ENCODE peak calls at places on chromosomes 1 and 21, in seven cellular contexts. L, J, Z, T, N, X and S are unnamed samples.

GRCh38 chr1:202593845-202594244 is 116.4 kb downstream of the SYT2 start:
- DNase-seq in L (no peak), J (no peak), Z (no peak), T (no peak), N (no peak), X (no peak), S (no peak)

GRCh38 chr1:8155528-8156186 is 129.5 kb upstream of the ERRFI1 start:
- DNase-seq in L (no peak), J (no peak), Z (no peak), T (no peak), N (no peak), X (no peak), S (no peak)

GRCh38 chr1:58104960-58105359 is 441.6 kb downstream of the OMA1 start:
- DNase-seq in L (no peak), J (no peak), Z (no peak), T (no peak), N (no peak), X (no peak), S (no peak)

GRCh38 chr1:172167801-172168596 is 252.5 kb upstream of the C1orf105 start:
- DNase-seq in L (no peak), J (no peak), Z (peak), T (no peak), N (peak), X (peak), S (no peak)

GRCh38 chr1:41610361-41610760 is 125.9 kb upstream of the EDN2 start:
- DNase-seq in L (no peak), J (no peak), Z (no peak), T (no peak), N (no peak), X (no peak), S (no peak)

GRCh38 chr1:34870395-34870794 is 10.8 kb upstream of the SMIM12 start:
- DNase-seq in L (no peak), J (no peak), Z (no peak), T (no peak), N (no peak), X (no peak), S (no peak)

GRCh38 chr1:206575165-206575893 is 36.9 kb downstream of the EIF2D start:
- DNase-seq in L (no peak), J (peak), Z (peak), T (no peak), N (no peak), X (peak), S (peak)

GRCh38 chr1:189563784-189564183 is 913.9 kb downstream of the BRINP3 start:
- DNase-seq in L (no peak), J (no peak), Z (no peak), T (no peak), N (no peak), X (no peak), S (no peak)

GRCh38 chr1:219478811-219479210 is 134.1 kb downstream of the ZC3H11B start:
- DNase-seq in L (no peak), J (no peak), Z (no peak), T (no peak), N (no peak), X (no peak), S (no peak)

GRCh38 chr1:225891229-225891972 is 2.5 kb upstream of the LEFTY1 start:
- DNase-seq in L (no peak), J (no peak), Z (no peak), T (no peak), N (peak), X (no peak), S (no peak)

GRCh38 chr1:185440877-185441276 is 123.8 kb upstream of the IVNS1ABP start:
- DNase-seq in L (no peak), J (no peak), Z (no peak), T (no peak), N (no peak), X (peak), S (no peak)

GRCh38 chr1:87404306-87404705 is 75.6 kb downstream of the LMO4 start:
- DNase-seq in L (no peak), J (no peak), Z (no peak), T (no peak), N (no peak), X (no peak), S (no peak)

GRCh38 chr1:53060580-53060979 is 1.4 kb upstream of the PODN start:
- DNase-seq in L (no peak), J (peak), Z (peak), T (no peak), N (no peak), X (peak), S (no peak)

GRCh38 chr1:117341123-117341522 is 26.1 kb upstream of the MAN1A2 start:
- DNase-seq in L (no peak), J (no peak), Z (no peak), T (no peak), N (no peak), X (no peak), S (no peak)

GRCh38 chr1:67604778-67605177 is 80.2 kb upstream of the GADD45A start:
- DNase-seq in L (no peak), J (no peak), Z (no peak), T (no peak), N (no peak), X (no peak), S (no peak)

GRCh38 chr1:169427081-169427611 is at the start of gene CCDC181:
- DNase-seq in L (peak), J (peak), Z (peak), T (no peak), N (peak), X (peak), S (no peak)

GRCh38 chr21:27572681-27573080 is 605.8 kb upstream of the ADAMTS5 start:
- DNase-seq in L (no peak), J (peak), Z (peak), T (no peak), N (no peak), X (peak), S (no peak)

GRCh38 chr1:242745079-242745478 is 220.6 kb upstream of the PLD5 start:
- DNase-seq in L (no peak), J (no peak), Z (no peak), T (no peak), N (no peak), X (no peak), S (no peak)

GRCh38 chr1:11862890-11863289 is 4.1 kb upstream of the NPPB start:
- DNase-seq in L (no peak), J (no peak), Z (peak), T (no peak), N (no peak), X (no peak), S (no peak)

GRCh38 chr1:192489748-192490147 is 85.8 kb upstream of the RGS1 start:
- DNase-seq in L (no peak), J (peak), Z (peak), T (no peak), N (peak), X (peak), S (peak)

GRCh38 chr1:44505210-44505993 is 100.3 kb downstream of the RNF220 start:
- DNase-seq in L (no peak), J (no peak), Z (no peak), T (no peak), N (peak), X (no peak), S (no peak)

GRCh38 chr1:219031821-219032220 is 141.9 kb upstream of the LYPLAL1 start:
- DNase-seq in L (no peak), J (no peak), Z (peak), T (no peak), N (no peak), X (no peak), S (no peak)

GRCh38 chr1:240242601-240243144 is 151.0 kb downstream of the FMN2 start:
- DNase-seq in L (no peak), J (peak), Z (peak), T (no peak), N (no peak), X (peak), S (no peak)

GRCh38 chr1:207282049-207282448 is 39.4 kb upstream of the CD55 start:
- DNase-seq in L (no peak), J (no peak), Z (no peak), T (no peak), N (no peak), X (no peak), S (no peak)

GRCh38 chr1:25586181-25586588 is 30.4 kb upstream of the MAN1C1 start:
- DNase-seq in L (no peak), J (no peak), Z (no peak), T (no peak), N (no peak), X (no peak), S (no peak)

GRCh38 chr1:238257018-238257417 is 366.3 kb upstream of the ZP4 start:
- DNase-seq in L (no peak), J (no peak), Z (no peak), T (no peak), N (no peak), X (no peak), S (no peak)

GRCh38 chr21:37364722-37365121 is 1.9 kb upstream of the DYRK1A start:
- DNase-seq in L (no peak), J (no peak), Z (no peak), T (no peak), N (no peak), X (no peak), S (no peak)

GRCh38 chr1:164524810-164525209 is 34.2 kb upstream of the PBX1 start:
- DNase-seq in L (no peak), J (no peak), Z (no peak), T (no peak), N (no peak), X (no peak), S (no peak)

GRCh38 chr1:45752014-45752413 is 1.6 kb upstream of the IPP start:
- DNase-seq in L (no peak), J (no peak), Z (no peak), T (no peak), N (no peak), X (no peak), S (no peak)

GRCh38 chr1:232174306-232174705 is 455.6 kb downstream of the SIPA1L2 start:
- DNase-seq in L (no peak), J (no peak), Z (no peak), T (no peak), N (no peak), X (no peak), S (no peak)

GRCh38 chr1:212241445-212242287 is 43.5 kb upstream of the PPP2R5A start:
- DNase-seq in L (no peak), J (no peak), Z (no peak), T (no peak), N (no peak), X (no peak), S (no peak)

GRCh38 chr1:145897969-145898368 is 11.9 kb downstream of the ITGA10 start:
- DNase-seq in L (no peak), J (no peak), Z (no peak), T (no peak), N (no peak), X (no peak), S (no peak)

GRCh38 chr1:225762002-225762441 is 15.6 kb upstream of the SRP9 start:
- DNase-seq in L (no peak), J (no peak), Z (peak), T (no peak), N (no peak), X (no peak), S (no peak)

GRCh38 chr1:204506091-204506968 is 9.9 kb upstream of the MDM4 start:
- DNase-seq in L (peak), J (peak), Z (peak), T (no peak), N (peak), X (peak), S (no peak)

GRCh38 chr1:152000989-152001630 is 7.5 kb upstream of the S100A10 start:
- DNase-seq in L (no peak), J (no peak), Z (no peak), T (no peak), N (no peak), X (no peak), S (no peak)

GRCh38 chr21:42533963-42534355 is 20.3 kb downstream of the SLC37A1 start:
- DNase-seq in L (no peak), J (no peak), Z (no peak), T (no peak), N (no peak), X (no peak), S (no peak)

GRCh38 chr1:84361796-84362195 is 36.5 kb upstream of the DNASE2B start:
- DNase-seq in L (no peak), J (no peak), Z (no peak), T (no peak), N (no peak), X (no peak), S (no peak)

GRCh38 chr1:47707887-47708535 is 270.2 kb downstream of the FOXD2 start:
- DNase-seq in L (no peak), J (no peak), Z (no peak), T (no peak), N (no peak), X (no peak), S (no peak)

GRCh38 chr1:47710075-47711071 is 272.5 kb downstream of the FOXD2 start:
- DNase-seq in L (peak), J (no peak), Z (peak), T (peak), N (peak), X (peak), S (no peak)

GRCh38 chr1:47711211-47711847 is 273.5 kb downstream of the FOXD2 start:
- DNase-seq in L (no peak), J (no peak), Z (no peak), T (no peak), N (no peak), X (no peak), S (no peak)

GRCh38 chr1:47708658-47709301 is 270.9 kb downstream of the FOXD2 start:
- DNase-seq in L (no peak), J (no peak), Z (peak), T (no peak), N (peak), X (no peak), S (no peak)

GRCh38 chr1:47709302-47710074 is 271.6 kb downstream of the FOXD2 start:
- DNase-seq in L (no peak), J (no peak), Z (no peak), T (no peak), N (peak), X (no peak), S (no peak)
- TF ChIP-seq CTCF in L (no peak), J (peak), Z (peak), T (no peak), N (no peak), X (peak), S (no peak)

GRCh38 chr1:246681822-246682221 is 42.4 kb upstream of the SCCPDH start:
- DNase-seq in L (no peak), J (no peak), Z (no peak), T (no peak), N (no peak), X (no peak), S (no peak)

GRCh38 chr1:246682231-246682895 is 41.8 kb upstream of the SCCPDH start:
- DNase-seq in L (no peak), J (no peak), Z (peak), T (no peak), N (no peak), X (no peak), S (no peak)

GRCh38 chr1:246680696-246681127 is 43.5 kb upstream of the SCCPDH start:
- DNase-seq in L (no peak), J (no peak), Z (no peak), T (no peak), N (no peak), X (no peak), S (no peak)

GRCh38 chr1:246680180-246680579 is 44.0 kb upstream of the SCCPDH start:
- DNase-seq in L (no peak), J (no peak), Z (peak), T (no peak), N (no peak), X (peak), S (no peak)

DNA sequence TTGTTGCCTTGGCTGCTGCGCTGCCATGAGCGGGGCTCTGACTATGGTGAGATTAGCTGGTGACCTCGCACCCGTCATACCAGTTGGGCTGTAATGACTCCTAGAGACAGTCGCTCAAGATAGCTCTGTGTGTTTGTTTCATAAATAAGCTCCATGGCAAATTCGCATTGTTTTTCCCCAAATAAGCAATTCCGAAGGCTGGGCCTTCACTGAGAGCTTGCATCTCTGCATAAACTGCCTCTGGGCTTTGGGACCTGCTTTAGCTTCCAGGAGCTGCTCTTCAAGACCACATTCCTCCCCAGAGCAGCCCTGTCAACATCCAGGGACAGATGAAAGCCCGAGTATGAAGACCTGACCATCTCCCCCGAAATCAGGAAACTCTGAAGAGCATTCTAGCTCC is 40.7 kb upstream of the SCCPDH start:
- DNase-seq in L (no peak), J (no peak), Z (no peak), T (no peak), N (no peak), X (no peak), S (no peak)
- TF ChIP-seq CTCF in L (no peak), J (no peak), Z (no peak), T (no peak), N (no peak), X (no peak), S (no peak)

GRCh38 chr1:196609114-196609737 is 986 bp upstream of the KCNT2 start:
- DNase-seq in L (no peak), J (no peak), Z (peak), T (no peak), N (peak), X (peak), S (no peak)
- TF ChIP-seq CTCF in L (no peak), J (no peak), Z (peak), T (no peak), N (no peak), X (no peak), S (no peak)

GRCh38 chr1:19872190-19872589 is 10.0 kb upstream of the OTUD3 start:
- DNase-seq in L (no peak), J (no peak), Z (no peak), T (no peak), N (peak), X (no peak), S (no peak)
- TF ChIP-seq CTCF in L (no peak), J (no peak), Z (no peak), T (no peak), N (peak), X (peak), S (no peak)

GRCh38 chr1:248625166-248625565 is 9.7 kb downstream of the OR2T11 start:
- DNase-seq in L (no peak), J (no peak), Z (no peak), T (no peak), N (no peak), X (no peak), S (no peak)

GRCh38 chr1:248618878-248619277 is 16.0 kb downstream of the OR2T11 start:
- DNase-seq in L (peak), J (no peak), Z (peak), T (peak), N (peak), X (no peak), S (no peak)

GRCh38 chr1:248618119-248618518 is 16.8 kb downstream of the OR2T11 start:
- DNase-seq in L (no peak), J (no peak), Z (no peak), T (no peak), N (no peak), X (no peak), S (no peak)

GRCh38 chr1:248625971-248626370 is 8.9 kb downstream of the OR2T11 start:
- DNase-seq in L (no peak), J (no peak), Z (no peak), T (no peak), N (no peak), X (no peak), S (no peak)

GRCh38 chr1:248622491-248623106 is 12.3 kb downstream of the OR2T11 start:
- DNase-seq in L (no peak), J (no peak), Z (no peak), T (no peak), N (no peak), X (no peak), S (no peak)
- TF ChIP-seq CTCF in L (peak), J (peak), Z (no peak), T (no peak), N (peak), X (no peak), S (peak)

DNA sequence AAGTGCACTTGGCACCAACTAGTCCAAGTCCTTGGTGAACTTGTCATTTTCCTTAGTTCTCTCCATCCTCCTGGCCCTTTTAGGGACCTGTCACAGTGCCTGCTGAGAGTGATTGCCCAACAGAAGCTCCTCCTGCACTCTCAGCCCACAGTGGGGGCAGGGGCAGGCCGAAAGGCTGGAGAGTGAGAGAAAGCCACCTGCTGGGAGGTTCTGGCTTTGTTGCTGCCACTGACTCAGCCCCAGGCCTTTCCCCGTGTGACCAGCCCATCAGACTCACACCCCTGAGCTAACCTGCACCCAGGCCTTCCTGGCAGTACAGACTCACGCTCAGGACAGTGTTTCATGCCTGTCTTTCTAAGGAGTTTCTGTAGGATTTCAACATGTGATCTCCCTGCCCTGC is 17.1 kb upstream of the PROK1 start:
- DNase-seq in L (no peak), J (no peak), Z (peak), T (no peak), N (peak), X (peak), S (peak)
- TF ChIP-seq CTCF in L (no peak), J (peak), Z (peak), T (no peak), N (no peak), X (peak), S (peak)

GRCh38 chr1:62466982-62467532 is 30.2 kb downstream of the USP1 start:
- DNase-seq in L (no peak), J (no peak), Z (no peak), T (no peak), N (no peak), X (no peak), S (no peak)
- TF ChIP-seq CTCF in L (no peak), J (no peak), Z (no peak), T (no peak), N (no peak), X (no peak), S (no peak)

GRCh38 chr1:179954494-179955317 is at the start of gene CEP350:
- DNase-seq in L (peak), J (peak), Z (peak), T (peak), N (peak), X (peak), S (peak)
- TF ChIP-seq CTCF in L (no peak), J (peak), Z (no peak), T (no peak), N (no peak), X (no peak), S (no peak)

GRCh38 chr1:222168621-222169020 is 379.3 kb downstream of the HHIPL2 start:
- DNase-seq in L (no peak), J (no peak), Z (no peak), T (no peak), N (no peak), X (peak), S (no peak)

GRCh38 chr1:222167111-222167510 is 380.8 kb downstream of the HHIPL2 start:
- DNase-seq in L (no peak), J (peak), Z (peak), T (no peak), N (peak), X (peak), S (no peak)

GRCh38 chr1:222165625-222166024 is 382.3 kb downstream of the HHIPL2 start:
- DNase-seq in L (no peak), J (no peak), Z (no peak), T (no peak), N (no peak), X (peak), S (no peak)

GRCh38 chr1:222167896-222168295 is 380.0 kb downstream of the HHIPL2 start:
- DNase-seq in L (no peak), J (no peak), Z (no peak), T (no peak), N (no peak), X (no peak), S (no peak)

GRCh38 chr1:222171005-222171404 is 376.9 kb downstream of the HHIPL2 start:
- DNase-seq in L (no peak), J (no peak), Z (peak), T (no peak), N (no peak), X (peak), S (no peak)
- TF ChIP-seq CTCF in L (peak), J (peak), Z (peak), T (no peak), N (peak), X (peak), S (peak)